ENCODE peak calls at places on chromosomes 3 and 15, in six cellular contexts. O is AG10803; H is stimulated activated CD8-positive, alpha-beta memory T cell treated with anti-CD3 and anti-CD28 coated beads, Interleukin-2, amount 100 ng/mL, for 48 hours; L is mesothelial cell of epicardium; W is occipital lobe; B is activated T-cell treated with anti-CD3 and anti-CD28 coated beads for 1 hour. A is an unnamed sample.

GRCh38 chr15:61011576-61012336 is 217.3 kb downstream of the RORA start:
- DNase-seq in O (no peak), H (no peak), L (no peak), W (no peak), B (no peak), A (no peak)

GRCh38 chr15:27238209-27238608 is 267.2 kb downstream of the GABRG3 start:
- DNase-seq in O (no peak), H (no peak), L (no peak), W (no peak), B (no peak), A (no peak)

GRCh38 chr3:43726511-43726910 is 35.8 kb downstream of the ABHD5 start:
- DNase-seq in O (peak), H (no peak), L (no peak), W (no peak), B (no peak), A (no peak)

GRCh38 chr15:43440721-43441281 is 52.2 kb downstream of the TP53BP1 start:
- DNase-seq in O (peak), H (no peak), L (no peak), W (peak), B (no peak), A (peak)

GRCh38 chr15:101318810-101319200 is 23.8 kb upstream of the SNRPA1 start:
- DNase-seq in O (no peak), H (no peak), L (no peak), W (no peak), B (no peak), A (no peak)

GRCh38 chr3:161253711-161254110 is 32.6 kb downstream of the NMD3 start:
- DNase-seq in O (peak), H (no peak), L (no peak), W (no peak), B (no peak), A (no peak)

GRCh38 chr3:111691293-111691909 is 96.3 kb upstream of the ZBED2 start:
- DNase-seq in O (peak), H (no peak), L (no peak), W (no peak), B (no peak), A (no peak)

GRCh38 chr15:88995449-88995848 is 82.3 kb upstream of the MFGE8 start:
- DNase-seq in O (peak), H (no peak), L (no peak), W (no peak), B (no peak), A (no peak)

GRCh38 chr3:185825639-185826481 is 1.0 kb upstream of the IGF2BP2 start:
- DNase-seq in O (peak), H (no peak), L (peak), W (no peak), B (no peak), A (no peak)

GRCh38 chr15:49624046-49624445 is 3.2 kb downstream of the DTWD1 start:
- DNase-seq in O (peak), H (no peak), L (no peak), W (no peak), B (no peak), A (no peak)

GRCh38 chr3:151709847-151710246 is 23.9 kb upstream of the AADACL2 start:
- DNase-seq in O (peak), H (no peak), L (no peak), W (no peak), B (no peak), A (no peak)